ENCODE peak calls at places on chromosome X, in five cellular contexts. One of them, this sample, is unnamed.

GRCh38 chrX:22203186-22203585 is 69.5 kb upstream of the CBLL2 start:
- DNase-seq in mesenchymal stem cell: no peak
- DNase-seq in fibroblast of the aortic adventitia: no peak
- DNase-seq in bronchial epithelial cell: no peak
- DNase-seq in left colon: no peak
- DNase-seq in this sample: no peak

GRCh38 chrX:144586756-144587155 is 660.5 kb upstream of the SPANXN1 start:
- DNase-seq in fibroblast of the aortic adventitia: peak
- DNase-seq in left colon: no peak
- DNase-seq in mesenchymal stem cell: peak
- DNase-seq in bronchial epithelial cell: peak
- DNase-seq in this sample: no peak

GRCh38 chrX:22959204-22959920 is 40.4 kb upstream of the DDX53 start:
- DNase-seq in bronchial epithelial cell: no peak
- DNase-seq in fibroblast of the aortic adventitia: peak
- DNase-seq in mesenchymal stem cell: no peak
- DNase-seq in left colon: no peak
- DNase-seq in this sample: no peak

GRCh38 chrX:153410888-153411254 is 401 bp upstream of the ZFP92 start:
- DNase-seq in fibroblast of the aortic adventitia: no peak
- DNase-seq in bronchial epithelial cell: no peak
- DNase-seq in left colon: no peak
- DNase-seq in mesenchymal stem cell: no peak
- DNase-seq in this sample: no peak

GRCh38 chrX:111387470-111387869 is 24.5 kb downstream of the DCX start:
- DNase-seq in mesenchymal stem cell: peak
- DNase-seq in bronchial epithelial cell: no peak
- DNase-seq in fibroblast of the aortic adventitia: no peak
- DNase-seq in left colon: no peak
- DNase-seq in this sample: no peak

GRCh38 chrX:148670277-148670676 is 169.9 kb downstream of the AFF2 start:
- DNase-seq in fibroblast of the aortic adventitia: peak
- DNase-seq in mesenchymal stem cell: no peak
- DNase-seq in left colon: no peak
- DNase-seq in bronchial epithelial cell: no peak
- DNase-seq in this sample: no peak

GRCh38 chrX:115560978-115561604 is at the start of gene PLS3:
- DNase-seq in mesenchymal stem cell: peak
- DNase-seq in left colon: peak
- DNase-seq in fibroblast of the aortic adventitia: peak
- DNase-seq in bronchial epithelial cell: peak
- DNase-seq in this sample: no peak

GRCh38 chrX:47573334-47574095 is 8.7 kb upstream of the TIMP1 start:
- DNase-seq in fibroblast of the aortic adventitia: peak
- DNase-seq in mesenchymal stem cell: peak
- DNase-seq in bronchial epithelial cell: peak
- DNase-seq in left colon: peak
- DNase-seq in this sample: no peak

GRCh38 chrX:2391869-2392606 is 108.7 kb downstream of the DHRSX start:
- DNase-seq in fibroblast of the aortic adventitia: peak
- DNase-seq in bronchial epithelial cell: peak
- DNase-seq in mesenchymal stem cell: peak
- DNase-seq in left colon: no peak
- DNase-seq in this sample: no peak

GRCh38 chrX:68666580-68666979 is 19.1 kb downstream of the STARD8 start:
- DNase-seq in left colon: no peak
- DNase-seq in bronchial epithelial cell: no peak
- DNase-seq in fibroblast of the aortic adventitia: no peak
- DNase-seq in mesenchymal stem cell: no peak
- DNase-seq in this sample: no peak

GRCh38 chrX:154715825-154716224 is 35.1 kb downstream of the GAB3 start:
- DNase-seq in fibroblast of the aortic adventitia: no peak
- DNase-seq in bronchial epithelial cell: no peak
- DNase-seq in left colon: no peak
- DNase-seq in mesenchymal stem cell: no peak
- DNase-seq in this sample: no peak

GRCh38 chrX:9912341-9912740 is 54.8 kb upstream of the CLDN34 start:
- DNase-seq in left colon: no peak
- DNase-seq in fibroblast of the aortic adventitia: no peak
- DNase-seq in mesenchymal stem cell: no peak
- DNase-seq in bronchial epithelial cell: peak
- DNase-seq in this sample: no peak

GRCh38 chrX:67555578-67556203 is 11.9 kb downstream of the AR start:
- DNase-seq in fibroblast of the aortic adventitia: peak
- DNase-seq in bronchial epithelial cell: peak
- DNase-seq in left colon: no peak
- DNase-seq in mesenchymal stem cell: peak
- DNase-seq in this sample: peak

GRCh38 chrX:538311-538710 is 92.3 kb upstream of the SHOX start:
- DNase-seq in bronchial epithelial cell: no peak
- DNase-seq in fibroblast of the aortic adventitia: no peak
- DNase-seq in mesenchymal stem cell: no peak
- DNase-seq in left colon: no peak
- DNase-seq in this sample: no peak

GRCh38 chrX:44344687-44345086 is 1.2 kb upstream of the EFHC2 start:
- DNase-seq in bronchial epithelial cell: no peak
- DNase-seq in left colon: no peak
- DNase-seq in mesenchymal stem cell: no peak
- DNase-seq in fibroblast of the aortic adventitia: no peak
- DNase-seq in this sample: no peak

GRCh38 chrX:38845426-38845825 is 44.2 kb downstream of the MID1IP1 start:
- DNase-seq in fibroblast of the aortic adventitia: no peak
- DNase-seq in mesenchymal stem cell: no peak
- DNase-seq in bronchial epithelial cell: no peak
- DNase-seq in left colon: no peak
- DNase-seq in this sample: no peak

GRCh38 chrX:39755152-39756032 is 342.4 kb downstream of the BCOR start:
- DNase-seq in fibroblast of the aortic adventitia: peak
- DNase-seq in left colon: peak
- DNase-seq in bronchial epithelial cell: peak
- DNase-seq in mesenchymal stem cell: peak
- DNase-seq in this sample: no peak

GRCh38 chrX:85516131-85516530 is 136.7 kb upstream of the POF1B start:
- DNase-seq in mesenchymal stem cell: no peak
- DNase-seq in left colon: no peak
- DNase-seq in fibroblast of the aortic adventitia: no peak
- DNase-seq in bronchial epithelial cell: peak
- DNase-seq in this sample: no peak

This sample was measured in NCI-H1048.